ENCODE peak calls at places on chromosomes 16 and 17, in eight cellular contexts. P, H, E, F, B, N, X and W are unnamed samples.

GRCh38 chr17:40857535-40857934 is 9.5 kb downstream of the KRT12 start:
- DNase-seq in P (no peak), H (no peak), E (peak; percentile 16), F (no peak), B (no peak), N (no peak), X (no peak), W (no peak)

GRCh38 chr17:44556114-44556853 is 1.0 kb upstream of the FZD2 start:
- DNase-seq in P (peak; percentile 68), H (no peak), E (peak; percentile 72), F (peak; percentile 52), B (peak; percentile 19), N (no peak), X (peak; percentile 25), W (no peak)

GRCh38 chr17:38897671-38898290 is 27.6 kb upstream of the LASP1NB start:
- DNase-seq in P (no peak), H (no peak), E (no peak), F (no peak), B (no peak), N (no peak), X (no peak), W (no peak)

GRCh38 chr16:83037102-83037501 is 410.3 kb downstream of the CDH13 start:
- DNase-seq in P (no peak), H (no peak), E (no peak), F (no peak), B (no peak), N (no peak), X (no peak), W (no peak)

GRCh38 chr17:12790806-12791148 is 1.5 kb downstream of the ARHGAP44 start:
- DNase-seq in P (no peak), H (no peak), E (no peak), F (no peak), B (no peak), N (no peak), X (no peak), W (no peak)

GRCh38 chr17:74190154-74190553 is 13.3 kb upstream of the RPL38 start:
- DNase-seq in P (peak; percentile 26), H (no peak), E (peak; percentile 51), F (no peak), B (peak; percentile 66), N (no peak), X (no peak), W (no peak)

GRCh38 chr16:75909746-75910145 is 183.5 kb upstream of the CPHXL start:
- DNase-seq in P (no peak), H (no peak), E (no peak), F (no peak), B (no peak), N (no peak), X (no peak), W (peak; percentile 34)

GRCh38 chr16:53891409-53892139 is 187.6 kb downstream of the FTO start:
- DNase-seq in P (no peak), H (no peak), E (no peak), F (no peak), B (no peak), N (no peak), X (no peak), W (no peak)

GRCh38 chr16:31440511-31441184 is 1.9 kb downstream of the ZNF843 start:
- DNase-seq in P (no peak), H (no peak), E (no peak), F (no peak), B (no peak), N (no peak), X (no peak), W (no peak)

GRCh38 chr17:34110315-34110714 is 144.8 kb upstream of the CCL2 start:
- DNase-seq in P (no peak), H (no peak), E (no peak), F (no peak), B (no peak), N (no peak), X (no peak), W (no peak)

GRCh38 chr17:79029327-79030009 is 5.5 kb downstream of the C1QTNF1 start:
- DNase-seq in P (no peak), H (no peak), E (no peak), F (no peak), B (no peak), N (peak; percentile 72), X (no peak), W (no peak)

GRCh38 chr17:74935585-74936469 is at the start of gene OTOP3:
- DNase-seq in P (no peak), H (no peak), E (no peak), F (no peak), B (no peak), N (no peak), X (no peak), W (no peak)

GRCh38 chr17:1647802-1648581 is 1.7 kb downstream of the RILP start:
- DNase-seq in P (no peak), H (peak; percentile 67), E (no peak), F (no peak), B (peak; percentile 12), N (no peak), X (no peak), W (no peak)

DNA sequence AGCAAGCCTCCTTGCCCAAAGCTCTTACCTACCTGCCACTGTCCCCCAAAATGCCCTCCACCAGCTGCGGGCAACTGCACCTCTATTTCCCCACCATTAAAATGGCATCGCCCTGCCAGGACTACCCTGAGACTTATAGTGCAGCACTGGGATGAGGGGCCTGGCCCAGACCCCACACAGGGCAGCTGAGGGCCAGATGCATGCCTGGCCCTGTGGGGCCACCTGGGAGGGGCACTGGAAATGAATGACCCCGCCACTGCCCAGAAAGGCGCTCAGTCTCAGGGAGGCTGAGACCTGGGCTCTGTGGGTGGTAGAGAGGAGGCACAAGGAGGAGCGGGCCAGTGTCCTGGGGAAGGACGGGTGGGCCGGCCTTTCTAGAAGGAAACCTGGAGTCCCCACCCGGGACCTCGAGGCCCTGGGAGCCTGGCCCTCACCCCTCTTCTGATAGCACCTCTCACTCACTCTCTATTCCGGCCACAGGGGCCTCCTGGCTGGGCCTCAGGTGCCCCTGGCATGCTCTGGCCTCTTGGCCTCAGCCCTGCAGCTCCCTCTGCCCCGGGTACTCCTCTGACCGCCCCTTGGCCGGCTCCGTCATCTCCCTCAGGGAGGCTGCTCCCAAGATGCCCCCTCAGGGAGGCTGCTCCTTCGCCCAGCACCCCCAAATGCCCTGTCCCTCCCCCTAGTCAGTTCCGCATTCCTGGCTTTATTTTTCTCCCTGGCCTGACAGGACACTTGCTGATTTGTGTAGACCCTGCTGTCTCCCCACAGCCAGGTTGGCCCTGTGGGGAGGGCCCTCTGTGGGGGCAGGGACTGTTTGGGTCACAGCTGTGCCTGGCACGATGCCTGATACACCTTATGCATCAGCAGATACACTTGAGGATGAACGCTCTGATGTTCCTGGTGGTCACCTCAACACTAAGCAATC is 27.1 kb downstream of the KATNB1 start:
- DNase-seq in P (no peak), H (peak; percentile 12), E (no peak), F (no peak), B (no peak), N (no peak), X (no peak), W (no peak)
- H3K27ac ChIP-seq in P (no peak overlapping the region), H (no peak overlapping the region), E (no peak overlapping the region), F (no peak overlapping the region), B (no peak overlapping the region), N (no peak overlapping the region), X (no peak overlapping the region), W (no peak overlapping the region)

DNA sequence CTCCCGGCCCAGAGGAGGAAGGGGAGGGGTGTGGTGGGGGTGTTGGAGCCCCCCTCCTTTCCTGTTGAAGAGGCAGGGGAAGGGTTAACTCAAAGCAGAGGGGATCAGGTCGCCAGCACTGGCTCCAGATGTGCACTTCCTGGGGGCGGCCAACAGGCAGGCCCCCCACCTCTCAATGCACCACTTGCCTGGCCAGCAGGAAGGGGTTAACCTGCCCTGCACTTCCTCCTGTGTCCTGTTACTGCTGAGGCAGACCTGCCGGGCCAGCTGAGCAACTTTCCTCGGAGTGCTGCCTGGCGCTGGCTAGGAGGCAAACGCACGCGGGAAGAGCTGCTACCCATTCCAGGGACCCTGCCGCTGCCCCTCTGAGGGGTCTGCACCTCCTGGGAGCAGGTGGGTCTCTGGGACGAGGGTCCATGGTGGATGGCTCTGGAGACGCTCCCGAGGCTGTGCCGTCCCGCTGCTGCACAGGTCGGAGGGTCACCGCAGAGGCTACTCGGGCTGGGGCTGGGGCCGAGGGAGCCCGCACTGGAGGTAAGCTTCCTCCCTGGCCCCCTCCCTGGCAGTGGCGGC is at the start of gene EPN3:
- DNase-seq in P (peak; percentile 72), H (no peak), E (no peak), F (no peak), B (peak; percentile 31), N (no peak), X (peak; percentile 87), W (no peak)
- H3K27ac ChIP-seq in P (peak within 1 kb of the TSS; percentile 68), H (no peak within 1 kb of the TSS), E (no peak within 1 kb of the TSS), F (peak within 1 kb of the TSS; percentile 82), B (peak within 1 kb of the TSS; percentile 73), N (no peak within 1 kb of the TSS), X (peak within 1 kb of the TSS; percentile 87), W (peak within 1 kb of the TSS; percentile 80)

GRCh38 chr17:82239926-82240505 is 11.2 kb downstream of the SLC16A3 start:
- DNase-seq in P (no peak), H (peak; percentile 37), E (no peak), F (no peak), B (no peak), N (no peak), X (no peak), W (no peak)
- H3K27ac ChIP-seq in P (peak overlapping the region; percentile 68), H (peak overlapping the region; percentile 73), E (no peak overlapping the region), F (peak overlapping the region; percentile 74), B (peak overlapping the region; percentile 77), N (no peak overlapping the region), X (no peak overlapping the region), W (peak overlapping the region; percentile 91)

GRCh38 chr16:88633684-88634140 is 4.7 kb upstream of the IL17C start:
- DNase-seq in P (peak; percentile 69), H (no peak), E (no peak), F (peak; percentile 61), B (no peak), N (no peak), X (peak; percentile 64), W (no peak)

GRCh38 chr16:88635671-88636070 is 2.7 kb upstream of the IL17C start:
- DNase-seq in P (no peak), H (no peak), E (no peak), F (no peak), B (no peak), N (no peak), X (no peak), W (no peak)

GRCh38 chr16:88636488-88637265 is 1.7 kb upstream of the IL17C start:
- DNase-seq in P (no peak), H (no peak), E (no peak), F (no peak), B (no peak), N (no peak), X (no peak), W (no peak)

GRCh38 chr16:88634141-88634993 is 4.0 kb upstream of the IL17C start:
- DNase-seq in P (peak; percentile 75), H (peak; percentile 58), E (peak; percentile 18), F (peak; percentile 91), B (no peak), N (peak; percentile 86), X (peak; percentile 60), W (no peak)

DNA sequence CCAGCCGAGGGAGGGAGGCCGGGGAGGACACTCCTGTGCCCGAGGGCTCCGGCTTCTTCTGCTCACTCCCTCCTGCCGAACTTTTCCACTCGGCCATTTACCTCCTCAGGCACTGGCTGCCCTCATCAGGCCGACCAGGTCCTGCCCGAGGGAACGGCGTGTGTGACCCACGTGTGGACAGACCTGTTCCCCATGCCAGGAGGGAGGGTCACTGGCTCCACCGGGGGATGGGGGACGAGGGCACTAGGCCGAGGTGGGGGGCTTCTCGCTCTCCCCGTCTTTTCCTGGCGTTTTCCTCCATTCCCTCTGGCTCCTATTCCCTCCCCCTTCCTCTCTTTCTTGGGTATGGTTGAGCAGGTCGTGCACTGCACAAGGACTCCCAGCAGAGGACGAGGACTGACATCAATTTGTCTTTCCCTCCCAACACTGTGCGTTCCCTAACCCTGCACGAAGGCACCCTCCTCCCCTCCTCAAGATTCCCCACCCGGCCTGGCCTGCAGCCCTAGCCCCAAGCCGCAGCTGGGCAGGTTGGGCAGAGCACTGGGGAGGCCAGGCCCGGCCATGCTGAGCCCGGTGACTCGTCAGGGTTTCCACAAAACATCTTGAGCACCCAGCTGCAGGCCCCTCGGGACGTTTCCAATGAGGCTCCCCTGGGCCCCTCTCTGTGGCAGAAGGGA is 3.2 kb upstream of the IL17C start:
- DNase-seq in P (no peak), H (no peak), E (no peak), F (no peak), B (no peak), N (no peak), X (no peak), W (no peak)
- H3K27ac ChIP-seq in P (no peak overlapping the region), H (no peak overlapping the region), E (no peak overlapping the region), F (peak overlapping the region; percentile 60), B (no peak overlapping the region), N (no peak overlapping the region), X (no peak overlapping the region), W (no peak overlapping the region)